ENCODE peak calls at places on chromosomes 7 and 10, in four cellular contexts. E is HCT116, I is dorsolateral prefrontal cortex, B is foreskin fibroblast. O is an unnamed sample.

GRCh38 chr10:113525713-113526112 is 27.1 kb upstream of the HABP2 start:
- DNase-seq in E (no peak), I (no peak), B (no peak), O (no peak)

GRCh38 chr10:61024801-61025201 is 80.8 kb upstream of the RHOBTB1 start:
- DNase-seq in E (no peak), I (no peak), B (no peak), O (no peak)

GRCh38 chr7:2288986-2289611 is 25.1 kb downstream of the SNX8 start:
- DNase-seq in E (no peak), I (peak; percentile 63), B (no peak), O (no peak)

GRCh38 chr7:151428393-151429231 is 11.3 kb downstream of the CRYGN start:
- DNase-seq in E (no peak), I (no peak), B (no peak), O (peak; percentile 76)

GRCh38 chr10:24723386-24723787 is 300 bp downstream of the ARHGAP21 start:
- DNase-seq in E (no peak), I (no peak), B (no peak), O (no peak)

GRCh38 chr10:13414855-13415254 is 66.8 kb upstream of the SEPHS1 start:
- DNase-seq in E (peak; percentile 43), I (no peak), B (no peak), O (no peak)

GRCh38 chr7:74453321-74454011 is at the start of gene GTF2IRD1:
- DNase-seq in E (no peak), I (peak; percentile 77), B (peak; percentile 62), O (peak; percentile 68)

GRCh38 chr7:96436880-96437279 is 115.0 kb upstream of the SLC25A13 start:
- DNase-seq in E (no peak), I (no peak), B (no peak), O (no peak)

GRCh38 chr7:145737617-145738016 is 379.0 kb upstream of the CNTNAP2 start:
- DNase-seq in E (no peak), I (no peak), B (no peak), O (no peak)

GRCh38 chr7:51352174-51353145 is 35.9 kb upstream of the COBL start:
- DNase-seq in E (no peak), I (no peak), B (no peak), O (no peak)

GRCh38 chr10:48890904-48891839 is 48.5 kb downstream of the LRRC18 start:
- DNase-seq in E (no peak), I (no peak), B (peak; percentile 9), O (no peak)

GRCh38 chr7:6306471-6306870 is 34.0 kb upstream of the CYTH3 start:
- DNase-seq in E (peak; percentile 59), I (no peak), B (peak; percentile 56), O (no peak)

GRCh38 chr7:123641901-123642300 is 13.8 kb upstream of the LMOD2 start:
- DNase-seq in E (no peak), I (no peak), B (no peak), O (no peak)

GRCh38 chr10:11636761-11637166 is 25.3 kb upstream of the USP6NL start:
- DNase-seq in E (no peak), I (no peak), B (no peak), O (no peak)

DNA sequence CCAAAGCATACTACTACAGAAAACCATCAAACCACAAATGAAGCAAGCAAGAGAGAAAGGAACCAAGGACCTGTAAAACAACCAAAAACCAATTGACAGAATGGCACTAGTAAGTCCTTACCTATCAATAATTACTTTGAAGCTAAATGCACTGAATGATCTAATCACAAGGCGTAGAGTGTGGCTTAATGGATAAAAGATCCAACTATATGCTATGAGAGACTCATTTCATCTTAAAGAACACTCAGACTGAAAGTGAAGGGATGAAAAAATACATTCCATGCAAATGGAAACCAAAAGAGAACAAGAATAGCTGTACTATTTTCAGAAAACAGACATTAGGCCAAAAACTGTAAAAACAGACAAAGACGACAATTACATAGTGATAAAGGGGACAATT is 70.7 kb downstream of the CRPPA start:
- DNase-seq in E (no peak), I (no peak), B (no peak), O (no peak)
- TF ChIP-seq CTCF in E (no peak), I (no peak), B (no peak), O (no peak)

DNA sequence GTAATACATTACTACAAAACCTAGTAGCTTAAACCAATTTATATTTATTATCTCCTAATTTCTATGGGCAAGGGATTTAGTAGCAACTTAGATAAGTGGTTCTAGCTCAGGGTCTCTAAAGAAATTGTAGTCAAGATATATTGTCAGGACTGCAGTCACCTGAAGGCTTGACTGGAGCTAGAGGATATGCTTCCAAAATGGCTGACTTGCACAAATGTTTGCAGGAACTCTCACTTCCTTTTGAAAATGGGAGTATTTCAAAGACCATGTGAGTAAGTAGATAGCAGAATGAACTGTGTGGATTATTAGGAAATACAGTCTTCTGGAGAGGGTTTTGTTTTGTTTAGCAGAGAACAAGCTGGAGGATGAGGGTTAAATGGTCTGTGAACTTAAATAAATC is 524.5 kb downstream of the LRMDA start:
- DNase-seq in E (no peak), I (no peak), B (no peak), O (no peak)
- TF ChIP-seq CTCF in E (no peak), I (no peak), B (no peak), O (no peak)

DNA sequence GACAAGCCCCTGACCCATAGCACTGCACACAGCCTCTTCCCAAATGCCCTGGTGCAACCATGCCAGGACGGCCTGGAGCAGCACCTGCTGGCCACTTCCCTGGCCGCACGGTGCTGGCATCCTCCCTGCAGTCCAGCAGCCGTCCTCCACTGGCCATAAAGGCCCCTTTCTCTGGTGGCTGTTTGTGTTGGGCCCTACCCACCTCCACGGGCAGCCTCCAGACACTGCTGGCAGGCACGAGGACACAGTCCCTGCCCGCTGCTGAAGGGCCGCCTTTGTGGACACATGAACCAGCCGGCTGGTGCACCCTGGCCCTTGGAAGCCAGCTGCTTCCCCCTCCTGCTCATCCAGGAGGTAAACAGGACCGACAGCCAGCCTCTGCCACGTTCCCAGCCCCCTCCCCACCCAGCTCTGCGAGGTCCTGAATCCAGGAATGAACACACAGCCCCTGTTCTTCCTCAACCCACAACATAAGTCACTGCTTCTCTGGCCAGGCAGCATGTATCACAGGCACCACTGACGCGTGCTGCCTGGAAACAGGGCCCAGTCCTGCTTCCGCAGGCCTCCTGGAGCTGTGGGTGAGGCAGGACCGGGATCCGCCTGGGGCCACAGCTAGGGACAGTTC is 43.8 kb downstream of the SPOCK2 start:
- DNase-seq in E (no peak), I (peak; percentile 94), B (no peak), O (no peak)
- TF ChIP-seq CTCF in E (peak; percentile 22), I (peak; percentile 62), B (no peak), O (no peak)

GRCh38 chr10:16599662-16600061 is 78.0 kb upstream of the C1QL3 start:
- DNase-seq in E (no peak), I (no peak), B (no peak), O (no peak)
- TF ChIP-seq CTCF in E (no peak), I (no peak), B (no peak), O (no peak)

GRCh38 chr7:150417863-150418262 is 32.6 kb upstream of the GIMAP8 start:
- DNase-seq in E (no peak), I (no peak), B (no peak), O (peak; percentile 7)
- TF ChIP-seq CTCF in E (peak; percentile 41), I (no peak), B (no peak), O (no peak)

GRCh38 chr7:4631664-4632171 is 50.4 kb upstream of the FOXK1 start:
- DNase-seq in E (peak; percentile 85), I (peak; percentile 79), B (peak; percentile 92), O (peak; percentile 72)
- TF ChIP-seq CTCF in E (peak; percentile 70), I (peak; percentile 86), B (peak; percentile 75), O (peak; percentile 77)

GRCh38 chr7:42588876-42589275 is 323.0 kb downstream of the C7orf25 start:
- DNase-seq in E (no peak), I (no peak), B (no peak), O (no peak)

GRCh38 chr7:42587826-42588225 is 324.0 kb downstream of the C7orf25 start:
- DNase-seq in E (no peak), I (no peak), B (no peak), O (no peak)
- TF ChIP-seq CTCF in E (no peak), I (no peak), B (no peak), O (no peak)

GRCh38 chr7:138002096-138002827 is 376 bp upstream of the CREB3L2 start:
- DNase-seq in E (peak; percentile 99), I (peak; percentile 99), B (peak; percentile 100), O (peak; percentile 100)

GRCh38 chr7:137998250-137998649 is 3.6 kb downstream of the CREB3L2 start:
- DNase-seq in E (no peak), I (no peak), B (no peak), O (no peak)

GRCh38 chr7:137999496-138000080 is 2.3 kb downstream of the CREB3L2 start:
- DNase-seq in E (no peak), I (no peak), B (no peak), O (no peak)

GRCh38 chr7:138001529-138002095 is at the start of gene CREB3L2:
- DNase-seq in E (no peak), I (peak; percentile 74), B (no peak), O (peak; percentile 57)

GRCh38 chr7:138000081-138000701 is 1.7 kb downstream of the CREB3L2 start:
- DNase-seq in E (no peak), I (no peak), B (peak; percentile 96), O (peak; percentile 33)
- TF ChIP-seq CTCF in E (no peak), I (no peak), B (no peak), O (no peak)

O was measured in breast epithelium.